ENCODE peak calls at places on chromosomes 12 and 14, in four cellular contexts. H, B, K and L are unnamed samples.

GRCh38 chr12:98373982-98374381 is 141.4 kb upstream of the TMPO start:
- DNase-seq in B (no peak), K (no peak), H (no peak), L (no peak)

GRCh38 chr12:50922820-50923219 is 29.5 kb upstream of the HIGD1C start:
- DNase-seq in B (no peak), K (no peak), H (no peak), L (no peak)

GRCh38 chr12:121214855-121215745 is 5.2 kb downstream of the P2RX4 start:
- DNase-seq in K (peak; percentile 20), H (peak; percentile 63), B (no peak), L (peak; percentile 38)

GRCh38 chr14:56659361-56659760 is 79.8 kb downstream of the TMEM260 start:
- DNase-seq in K (no peak), H (no peak), B (peak; percentile 51), L (no peak)

GRCh38 chr14:105765893-105766614 is 239.7 kb downstream of the TMEM121 start:
- DNase-seq in K (no peak), B (no peak), H (no peak), L (no peak)

GRCh38 chr12:2779281-2779680 is 15.5 kb upstream of the FKBP4 start:
- DNase-seq in B (no peak), H (no peak), K (peak; percentile 19), L (no peak)

GRCh38 chr14:97412933-97413574 is 615.9 kb downstream of the VRK1 start:
- DNase-seq in K (no peak), B (no peak), H (no peak), L (no peak)

GRCh38 chr12:51593539-51593938 is 2.5 kb downstream of the SCN8A start:
- DNase-seq in K (no peak), H (no peak), B (no peak), L (peak; percentile 20)

GRCh38 chr12:54036620-54037359 is 3.9 kb downstream of the HOXC5 start:
- DNase-seq in H (peak; percentile 56), K (no peak), B (no peak), L (no peak)

DNA sequence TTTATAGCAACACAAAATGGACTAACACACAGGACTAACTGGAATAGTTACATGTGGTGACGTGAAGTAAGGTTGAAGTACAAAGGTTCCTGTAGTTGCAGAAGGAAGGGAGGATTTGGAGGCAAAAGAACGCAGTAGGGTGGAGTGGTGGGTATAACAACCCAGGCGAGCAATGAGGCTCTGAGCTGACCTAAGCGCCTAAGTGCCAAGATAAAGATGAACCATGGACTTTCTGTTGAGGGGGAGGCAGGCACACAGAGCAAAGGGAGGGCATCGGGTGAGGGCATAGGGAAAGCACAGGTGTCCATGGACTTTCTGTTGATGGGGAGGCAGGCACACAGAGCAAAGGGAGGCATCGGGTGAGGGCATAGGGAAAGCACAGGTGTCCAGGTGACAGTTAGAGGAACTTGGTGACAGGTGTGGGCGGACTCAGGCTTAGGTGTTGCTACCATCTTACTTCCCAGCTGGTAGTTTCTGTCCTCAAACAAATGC is 15.2 kb downstream of the SCNN1A start:
- DNase-seq in K (no peak), H (no peak), B (no peak), L (peak; percentile 59)
- TF ChIP-seq RNF2 in K (no peak), H (no peak), B (no peak), L (no peak)

GRCh38 chr14:73460691-73461127 is 2.4 kb upstream of the NUMB start:
- DNase-seq in H (no peak), B (no peak), K (no peak), L (no peak)
- TF ChIP-seq RNF2 in H (no peak), B (no peak), K (no peak), L (no peak)

GRCh38 chr14:74414793-74415437 is 11.1 kb downstream of the SYNDIG1L start:
- DNase-seq in H (no peak), K (no peak), B (no peak), L (no peak)
- TF ChIP-seq RNF2 in H (no peak), K (no peak), B (no peak), L (no peak)

GRCh38 chr12:129903092-129903945 is 506 bp downstream of the TMEM132D start:
- DNase-seq in K (no peak), H (no peak), B (peak; percentile 73), L (no peak)
- TF ChIP-seq RNF2 in K (no peak), H (no peak), B (no peak), L (no peak)

DNA sequence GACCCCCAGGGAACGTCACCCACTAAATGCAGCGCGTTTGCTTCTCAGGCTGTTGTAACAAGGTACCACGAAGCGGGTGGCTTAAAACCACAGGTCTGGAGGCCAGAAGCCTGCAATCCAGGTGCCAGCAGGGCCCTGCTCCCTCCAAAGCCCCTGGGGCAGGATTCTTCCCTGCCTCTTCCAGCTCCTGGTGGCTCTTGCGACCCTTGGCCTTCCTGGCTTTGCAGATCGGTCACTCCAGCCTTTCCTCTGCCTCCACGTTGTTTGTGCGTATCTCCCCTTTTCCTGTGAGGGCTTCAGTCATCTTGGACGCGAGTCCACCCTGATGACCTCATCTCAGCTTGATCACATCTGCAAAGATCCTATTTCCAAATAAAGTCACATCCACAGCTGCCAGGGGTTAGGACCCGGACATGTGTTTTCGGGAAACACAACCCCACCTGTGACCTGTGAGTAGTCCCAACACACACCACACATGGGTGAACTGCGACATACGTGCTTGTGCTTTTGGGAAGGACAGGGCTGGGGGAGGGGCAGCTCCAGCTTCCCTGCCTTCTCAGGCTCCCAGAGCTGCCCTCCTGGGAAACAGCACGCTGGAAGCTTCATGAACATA is 114.5 kb upstream of the NCOR2 start:
- DNase-seq in H (peak; percentile 36), B (no peak), K (no peak), L (peak; percentile 41)
- TF ChIP-seq RNF2 in H (no peak), B (no peak), K (no peak), L (no peak)